ENCODE peak calls at places on chromosomes 12 and 14, in five cellular contexts. M, W, H, D and I are unnamed samples.
A peak's percentile ranks its signal among the peaks of the same experiment; 100 is the strongest.

GRCh38 chr14:104386281-104386841 is 193.2 kb upstream of the C14orf180 start:
- DNase-seq in M (no peak), W (no peak), H (no peak), D (no peak), I (no peak)

GRCh38 chr12:126856958-126857357 is 1410.0 kb upstream of the TMEM132C start:
- DNase-seq in M (no peak), W (no peak), H (no peak), D (no peak), I (no peak)

GRCh38 chr12:40569626-40570179 is 122.5 kb upstream of the CNTN1 start:
- DNase-seq in M (no peak), W (no peak), H (no peak), D (no peak), I (no peak)

GRCh38 chr14:68685419-68686211 is 107.3 kb downstream of the ZFP36L1 start:
- DNase-seq in M (peak; percentile 74), W (peak; percentile 41), H (peak; percentile 52), D (no peak), I (peak; percentile 87)

GRCh38 chr12:105064564-105065222 is 19.6 kb downstream of the ALDH1L2 start:
- DNase-seq in M (no peak), W (no peak), H (no peak), D (no peak), I (no peak)

GRCh38 chr14:92670177-92670576 is 78.2 kb downstream of the LGMN start:
- DNase-seq in M (no peak), W (no peak), H (no peak), D (no peak), I (no peak)

GRCh38 chr14:102183922-102184677 is 44.4 kb downstream of the WDR20 start:
- DNase-seq in M (peak; percentile 46), W (no peak), H (no peak), D (no peak), I (no peak)

GRCh38 chr12:124829008-124829707 is 34.5 kb downstream of the SCARB1 start:
- DNase-seq in M (no peak), W (no peak), H (no peak), D (no peak), I (no peak)

GRCh38 chr12:34218193-34219045 is 196.1 kb downstream of the ALG10 start:
- DNase-seq in M (peak; percentile 76), W (peak; percentile 17), H (peak; percentile 55), D (no peak), I (peak; percentile 11)

GRCh38 chr12:59234391-59234790 is 314.1 kb upstream of the LRIG3 start:
- DNase-seq in M (no peak), W (no peak), H (no peak), D (no peak), I (no peak)

GRCh38 chr12:56377310-56377988 is 14.8 kb upstream of the APOF start:
- DNase-seq in M (no peak), W (no peak), H (no peak), D (no peak), I (no peak)

GRCh38 chr14:77133718-77134338 is 7.8 kb downstream of the ZDHHC22 start:
- DNase-seq in M (peak; percentile 86), W (no peak), H (peak; percentile 43), D (peak; percentile 83), I (no peak)

GRCh38 chr12:80895240-80895639 is 42.5 kb downstream of the LIN7A start:
- DNase-seq in M (no peak), W (no peak), H (no peak), D (no peak), I (no peak)

GRCh38 chr14:32623300-32624093 is 294.4 kb downstream of the AKAP6 start:
- DNase-seq in M (no peak), W (no peak), H (no peak), D (no peak), I (no peak)

GRCh38 chr12:25585021-25585523 is 32.0 kb upstream of the LMNTD1 start:
- DNase-seq in M (no peak), W (no peak), H (no peak), D (no peak), I (no peak)

GRCh38 chr14:63295991-63296630 is 22.6 kb downstream of the GPHB5 start:
- DNase-seq in M (no peak), W (no peak), H (no peak), D (no peak), I (no peak)

GRCh38 chr12:121538699-121539061 is 42.1 kb downstream of the KDM2B start:
- DNase-seq in M (no peak), W (no peak), H (no peak), D (no peak), I (no peak)

GRCh38 chr12:31647106-31647505 is 12.4 kb upstream of the ETFBKMT start:
- DNase-seq in M (no peak), W (no peak), H (no peak), D (no peak), I (no peak)

GRCh38 chr12:48937170-48937569 is 11.9 kb upstream of the FKBP11 start:
- DNase-seq in M (no peak), W (no peak), H (no peak), D (no peak), I (no peak)

GRCh38 chr12:130800312-130800711 is 38.7 kb downstream of the STX2 start:
- DNase-seq in M (no peak), W (no peak), H (no peak), D (no peak), I (no peak)

GRCh38 chr12:31011746-31012567 is 61.7 kb upstream of the DDX11 start:
- DNase-seq in M (no peak), W (no peak), H (no peak), D (no peak), I (no peak)

GRCh38 chr12:51970904-51971646 is 19.6 kb downstream of the ACVR1B start:
- DNase-seq in M (peak; percentile 73), W (no peak), H (no peak), D (no peak), I (peak; percentile 35)

GRCh38 chr14:50967719-50968266 is 23.5 kb upstream of the PYGL start:
- DNase-seq in M (no peak), W (no peak), H (no peak), D (no peak), I (no peak)

GRCh38 chr12:10160659-10161386 is 11.1 kb downstream of the OLR1 start:
- DNase-seq in M (no peak), W (no peak), H (no peak), D (no peak), I (no peak)

GRCh38 chr12:46562625-46563228 is 190.2 kb upstream of the SLC38A2 start:
- DNase-seq in M (no peak), W (no peak), H (no peak), D (no peak), I (no peak)

GRCh38 chr12:94165670-94166069 is 17.3 kb downstream of the PLXNC1 start:
- DNase-seq in M (no peak), W (no peak), H (no peak), D (no peak), I (no peak)

GRCh38 chr12:116582610-116583009 is 23.4 kb downstream of the MAP1LC3B2 start:
- DNase-seq in M (no peak), W (no peak), H (no peak), D (no peak), I (no peak)

GRCh38 chr14:92568621-92569479 is 55.3 kb downstream of the RIN3 start:
- DNase-seq in M (peak; percentile 64), W (no peak), H (no peak), D (no peak), I (peak; percentile 56)

GRCh38 chr14:25042362-25043299 is 7.3 kb downstream of the STXBP6 start:
- DNase-seq in M (no peak), W (no peak), H (no peak), D (no peak), I (no peak)

GRCh38 chr12:54213084-54213483 is 24.3 kb upstream of the SMUG1 start:
- DNase-seq in M (no peak), W (no peak), H (no peak), D (no peak), I (no peak)

GRCh38 chr12:47236109-47236714 is 156.5 kb upstream of the AMIGO2 start:
- DNase-seq in M (no peak), W (no peak), H (no peak), D (no peak), I (no peak)

GRCh38 chr12:118357327-118358007 is 15.2 kb downstream of the TAOK3 start:
- DNase-seq in M (peak; percentile 50), W (no peak), H (no peak), D (no peak), I (no peak)

GRCh38 chr14:95623195-95623594 is 63.0 kb upstream of the TCL1B start:
- DNase-seq in M (no peak), W (no peak), H (no peak), D (no peak), I (no peak)